ENCODE peak calls at places on chromosomes 11 and 22, in four cellular contexts. J, E, C and K are unnamed samples.

GRCh38 chr11:118088531-118088930 is 1.8 kb upstream of the SMIM35 start:
- DNase-seq in E (no peak), C (no peak), J (peak; percentile 80), K (no peak)

GRCh38 chr11:121437018-121437685 is 15.0 kb upstream of the SORL1 start:
- DNase-seq in C (no peak), J (no peak), E (no peak), K (no peak)

GRCh38 chr11:112786886-112787530 is 174.2 kb upstream of the NCAM1 start:
- DNase-seq in E (no peak), J (no peak), C (no peak), K (no peak)

GRCh38 chr11:40186401-40187091 is 1272.9 kb downstream of the LRRC4C start:
- DNase-seq in E (no peak), J (no peak), C (no peak), K (no peak)

GRCh38 chr11:3665336-3666022 is 5.7 kb downstream of the CHRNA10 start:
- DNase-seq in J (no peak), C (no peak), E (no peak), K (no peak)

GRCh38 chr22:37843746-37844089 is 416 bp downstream of the ANKRD54 start:
- DNase-seq in J (peak; percentile 94), E (peak; percentile 73), C (no peak), K (peak; percentile 68)

GRCh38 chr11:78181155-78181554 is 7.3 kb downstream of the KCTD21 start:
- DNase-seq in J (no peak), E (no peak), C (no peak), K (no peak)

GRCh38 chr22:46699091-46699490 is 39.0 kb downstream of the CERK start:
- DNase-seq in C (no peak), J (no peak), E (no peak), K (no peak)

GRCh38 chr11:2591805-2592204 is 108.0 kb downstream of the KCNQ1OT1 start:
- DNase-seq in E (peak; percentile 5), J (no peak), C (no peak), K (peak; percentile 8)

GRCh38 chr11:117189191-117189940 is 9.8 kb upstream of the TAGLN start:
- DNase-seq in C (no peak), E (peak; percentile 66), J (peak; percentile 92), K (peak; percentile 68)

GRCh38 chr11:73939096-73939495 is 11.7 kb upstream of the DNAJB13 start:
- DNase-seq in C (no peak), J (no peak), E (no peak), K (no peak)

GRCh38 chr11:126312903-126313460 is 9.1 kb downstream of the DCPS start:
- DNase-seq in E (no peak), C (no peak), J (no peak), K (no peak)

GRCh38 chr22:39270792-39271191 is 26.0 kb upstream of the PDGFB start:
- DNase-seq in C (no peak), E (no peak), J (no peak), K (no peak)

GRCh38 chr11:102760355-102761035 is 19.9 kb downstream of the MMP10 start:
- DNase-seq in E (no peak), J (no peak), C (no peak), K (no peak)

GRCh38 chr11:79438631-79439429 is 2.0 kb downstream of the TENM4 start:
- DNase-seq in C (no peak), E (peak; percentile 58), J (no peak), K (peak; percentile 39)

GRCh38 chr22:31870890-31871289 is 73.4 kb upstream of the YWHAH start:
- DNase-seq in C (no peak), J (no peak), E (no peak), K (no peak)

GRCh38 chr22:41746563-41747400 is 47.5 kb downstream of the MEI1 start:
- DNase-seq in C (peak; percentile 67), E (peak; percentile 60), J (peak; percentile 81), K (peak; percentile 69)

GRCh38 chr11:16737860-16738197 is 618 bp upstream of the C11orf58 start:
- DNase-seq in E (no peak), C (no peak), J (no peak), K (no peak)

GRCh38 chr11:45959851-45960250 is 37.4 kb downstream of the LARGE2 start:
- DNase-seq in E (no peak), C (no peak), J (no peak), K (no peak)

GRCh38 chr11:66495401-66495844 is 15.0 kb upstream of the BBS1 start:
- DNase-seq in J (no peak), E (no peak), C (no peak), K (no peak)

GRCh38 chr11:63880031-63880841 is 36.7 kb downstream of the RCOR2 start:
- DNase-seq in C (no peak), J (no peak), E (no peak), K (no peak)

GRCh38 chr11:24747275-24748251 is 250.7 kb downstream of the LUZP2 start:
- DNase-seq in C (no peak), E (no peak), J (no peak), K (no peak)

GRCh38 chr11:45102810-45103621 is 43.4 kb upstream of the PRDM11 start:
- DNase-seq in J (peak; percentile 90), C (peak; percentile 63), E (peak; percentile 68), K (peak; percentile 77)

GRCh38 chr11:77309401-77310085 is 8.1 kb upstream of the GDPD4 start:
- DNase-seq in E (no peak), C (no peak), J (no peak), K (no peak)

GRCh38 chr22:20033045-20033706 is 12.3 kb downstream of the TANGO2 start:
- DNase-seq in C (no peak), J (no peak), E (no peak), K (no peak)

GRCh38 chr11:66727282-66727882 is 1.6 kb downstream of the SPTBN2 start:
- DNase-seq in C (peak; percentile 12), E (peak; percentile 72), J (no peak), K (peak; percentile 50)

GRCh38 chr11:128476729-128477128 is 110.6 kb downstream of the ETS1 start:
- DNase-seq in J (no peak), C (no peak), E (no peak), K (no peak)

GRCh38 chr11:70824590-70825300 is 426.4 kb downstream of the CTTN start:
- DNase-seq in E (no peak), J (no peak), C (no peak), K (no peak)

GRCh38 chr11:44010789-44011251 is 37.0 kb upstream of the ACCSL start:
- DNase-seq in C (no peak), J (no peak), E (no peak), K (no peak)

GRCh38 chr22:42648017-42648367 is 1.2 kb downstream of the CYB5R3 start:
- DNase-seq in C (no peak), J (no peak), E (no peak), K (no peak)

GRCh38 chr11:32641361-32641760 is 57.7 kb downstream of the EIF3M start:
- DNase-seq in J (no peak), E (no peak), C (no peak), K (no peak)

GRCh38 chr11:85756401-85757200 is 54.3 kb downstream of the SYTL2 start:
- DNase-seq in J (no peak), C (no peak), E (no peak), K (no peak)

GRCh38 chr11:86805873-86806310 is 5.5 kb downstream of the PRSS23 start:
- DNase-seq in J (no peak), C (no peak), E (peak; percentile 51), K (peak; percentile 23)

GRCh38 chr11:14812776-14813175 is 79.3 kb downstream of the CYP2R1 start:
- DNase-seq in C (no peak), J (no peak), E (no peak), K (no peak)

GRCh38 chr11:8586805-8587204 is 7.2 kb downstream of the STK33 start:
- DNase-seq in C (no peak), E (no peak), J (no peak), K (no peak)

GRCh38 chr11:111344032-111344431 is 35.0 kb downstream of the POU2AF1 start:
- DNase-seq in C (no peak), E (no peak), J (no peak), K (no peak)

DNA sequence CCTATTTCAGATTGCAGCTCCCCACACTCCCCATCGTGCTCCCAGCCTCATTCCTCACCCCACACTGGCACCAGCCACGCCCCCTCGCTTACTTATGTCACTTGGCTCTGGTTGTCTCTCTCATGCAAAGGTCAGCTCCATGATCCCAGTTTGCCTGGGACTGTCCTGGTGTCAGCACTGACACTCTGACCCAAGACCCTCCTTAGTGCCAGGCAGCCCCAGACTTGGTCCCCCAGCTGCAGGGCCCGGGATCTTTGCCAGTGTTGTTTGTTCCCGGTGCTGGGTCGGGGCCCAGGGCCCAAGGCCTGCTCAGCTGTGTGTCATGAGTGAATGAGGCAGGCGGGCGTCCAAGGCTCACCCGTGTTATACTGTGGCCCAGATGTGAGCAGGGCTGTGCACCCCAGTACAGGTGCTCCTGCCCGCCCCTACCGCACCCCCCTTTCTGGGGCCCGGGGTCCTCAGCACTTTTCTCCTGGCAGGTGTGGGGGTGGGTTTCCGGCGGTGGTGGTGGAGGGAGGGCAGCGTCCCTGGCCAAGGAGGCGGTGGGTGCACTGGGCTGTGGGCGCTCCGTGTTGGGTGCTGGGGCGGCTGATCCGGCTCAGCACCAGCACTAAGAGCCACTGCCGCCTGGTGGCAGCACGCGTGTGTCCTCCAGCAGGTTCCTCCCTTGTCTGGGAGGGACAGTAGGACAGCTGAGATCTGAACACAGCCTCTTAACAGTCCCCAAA is 19.5 kb downstream of the IL17REL start:
- DNase-seq in J (peak; percentile 94), E (peak; percentile 89), C (no peak), K (peak; percentile 88)
- TF ChIP-seq CTCF in J (peak; percentile 86), E (peak; percentile 96), C (peak; percentile 67), K (peak; percentile 93)

GRCh38 chr22:26514419-26515161 is 2.3 kb upstream of the TFIP11 start:
- DNase-seq in C (no peak), J (no peak), E (no peak), K (no peak)

GRCh38 chr22:26508148-26508547 is 4.1 kb downstream of the TFIP11 start:
- DNase-seq in J (no peak), E (no peak), C (no peak), K (no peak)

GRCh38 chr22:26513852-26514251 is 1.6 kb upstream of the TFIP11 start:
- DNase-seq in E (no peak), J (no peak), C (no peak), K (no peak)

GRCh38 chr22:26515938-26516337 is 3.7 kb upstream of the TFIP11 start:
- DNase-seq in J (no peak), E (no peak), C (no peak), K (no peak)

DNA sequence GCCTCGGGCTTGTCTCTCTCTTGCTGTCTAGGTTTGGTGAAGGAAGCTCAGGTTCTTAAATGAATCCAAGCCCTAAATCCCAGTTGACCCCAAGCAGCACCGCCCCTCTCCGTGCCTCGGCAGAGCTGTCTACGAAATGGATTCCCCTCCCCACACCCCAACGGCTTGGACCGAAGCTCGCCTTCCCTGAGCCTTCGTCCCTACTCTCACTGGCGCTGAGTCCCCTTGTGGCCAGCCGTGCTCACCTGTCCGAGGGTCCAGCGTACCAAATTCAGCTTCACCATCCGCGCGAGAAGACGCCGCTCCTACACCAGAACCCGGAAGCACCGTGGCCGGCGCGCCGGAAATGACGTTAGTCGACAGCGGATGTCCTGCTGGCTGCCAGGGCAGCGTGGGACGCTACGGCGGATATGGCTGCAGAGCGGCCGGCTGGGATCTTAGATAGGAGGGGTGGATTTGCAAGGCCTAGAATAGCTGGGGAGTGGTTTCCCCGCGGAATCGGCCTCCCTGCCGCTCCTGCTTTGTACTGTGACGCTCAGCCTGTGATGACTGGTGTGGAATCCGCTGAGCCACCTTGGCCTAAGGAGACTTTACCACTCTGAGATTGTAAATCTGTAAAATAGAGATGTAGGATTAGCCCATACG is at the start of gene TFIP11:
- DNase-seq in E (peak; percentile 92), J (peak; percentile 98), C (peak; percentile 88), K (peak; percentile 97)
- TF ChIP-seq CTCF in E (no peak), J (peak; percentile 13), C (no peak), K (peak; percentile 10)

GRCh38 chr11:114192841-114193389 is 103.3 kb upstream of the NNMT start:
- DNase-seq in J (no peak), C (no peak), E (no peak), K (no peak)
- TF ChIP-seq CTCF in J (no peak), C (no peak), E (no peak), K (no peak)

GRCh38 chr22:21659864-21660525 is 5.8 kb upstream of the PPIL2 start:
- DNase-seq in J (no peak), C (no peak), E (no peak), K (no peak)
- TF ChIP-seq CTCF in J (no peak), C (no peak), E (no peak), K (no peak)